ENCODE peak calls at places on chromosomes 1 and 21, in four cellular contexts. One of them, this sample, is unnamed.

GRCh38 chr1:211920141-211920572 is 89.6 kb upstream of the LPGAT1 start:
- DNase-seq in fibroblast of lung: peak; percentile 83
- DNase-seq in lower lobe of right lung: no peak
- DNase-seq in hepatocyte: no peak
- DNase-seq in this sample: peak; percentile 68

GRCh38 chr1:52127181-52128175 is 14.4 kb upstream of the ZFYVE9 start:
- DNase-seq in lower lobe of right lung: no peak
- DNase-seq in fibroblast of lung: peak; percentile 55
- DNase-seq in hepatocyte: peak; percentile 61
- DNase-seq in this sample: peak; percentile 69

GRCh38 chr21:39451332-39452206 is at the start of gene SH3BGR:
- DNase-seq in hepatocyte: no peak
- DNase-seq in lower lobe of right lung: peak; percentile 69
- DNase-seq in fibroblast of lung: peak; percentile 17
- DNase-seq in this sample: peak; percentile 33

GRCh38 chr21:45112371-45112770 is 38.0 kb downstream of the ADARB1 start:
- DNase-seq in fibroblast of lung: peak; percentile 26
- DNase-seq in lower lobe of right lung: no peak
- DNase-seq in hepatocyte: no peak
- DNase-seq in this sample: no peak

GRCh38 chr1:3390291-3390690 is 64.2 kb upstream of the ARHGEF16 start:
- DNase-seq in fibroblast of lung: no peak
- DNase-seq in hepatocyte: no peak
- DNase-seq in lower lobe of right lung: no peak
- DNase-seq in this sample: no peak

GRCh38 chr1:163381487-163382184 is 59.9 kb downstream of the NUF2 start:
- DNase-seq in hepatocyte: peak; percentile 6
- DNase-seq in fibroblast of lung: no peak
- DNase-seq in lower lobe of right lung: no peak
- DNase-seq in this sample: no peak

GRCh38 chr1:90925928-90926869 is 95.6 kb downstream of the ZNF644 start:
- DNase-seq in hepatocyte: peak; percentile 19
- DNase-seq in fibroblast of lung: peak; percentile 91
- DNase-seq in lower lobe of right lung: no peak
- DNase-seq in this sample: peak; percentile 41

GRCh38 chr1:32178380-32179192 is 889 bp upstream of the TXLNA start:
- DNase-seq in hepatocyte: peak; percentile 28
- DNase-seq in fibroblast of lung: no peak
- DNase-seq in lower lobe of right lung: no peak
- DNase-seq in this sample: no peak

GRCh38 chr1:51952638-51953037 is 37.9 kb downstream of the RAB3B start:
- DNase-seq in fibroblast of lung: no peak
- DNase-seq in hepatocyte: no peak
- DNase-seq in lower lobe of right lung: no peak
- DNase-seq in this sample: no peak

GRCh38 chr21:22201142-22201541 is 1202.9 kb downstream of the NCAM2 start:
- DNase-seq in fibroblast of lung: no peak
- DNase-seq in hepatocyte: peak; percentile 57
- DNase-seq in lower lobe of right lung: no peak
- DNase-seq in this sample: no peak

GRCh38 chr1:46983825-46984586 is 39.5 kb upstream of the CYP4X1 start:
- DNase-seq in hepatocyte: no peak
- DNase-seq in fibroblast of lung: no peak
- DNase-seq in lower lobe of right lung: no peak
- DNase-seq in this sample: no peak

GRCh38 chr1:117171900-117172501 is 38.7 kb downstream of the VTCN1 start:
- DNase-seq in hepatocyte: no peak
- DNase-seq in lower lobe of right lung: peak; percentile 57
- DNase-seq in fibroblast of lung: peak; percentile 95
- DNase-seq in this sample: no peak

GRCh38 chr1:66535853-66536252 is 1.9 kb downstream of the SGIP1 start:
- DNase-seq in lower lobe of right lung: no peak
- DNase-seq in hepatocyte: no peak
- DNase-seq in fibroblast of lung: no peak
- DNase-seq in this sample: no peak
- H3K4me3 ChIP-seq in lower lobe of right lung: peak overlapping the region; percentile 50
- H3K4me3 ChIP-seq in hepatocyte: no peak overlapping the region
- H3K4me3 ChIP-seq in fibroblast of lung: peak overlapping the region; percentile 65
- H3K4me3 ChIP-seq in this sample: peak overlapping the region; percentile 74

DNA sequence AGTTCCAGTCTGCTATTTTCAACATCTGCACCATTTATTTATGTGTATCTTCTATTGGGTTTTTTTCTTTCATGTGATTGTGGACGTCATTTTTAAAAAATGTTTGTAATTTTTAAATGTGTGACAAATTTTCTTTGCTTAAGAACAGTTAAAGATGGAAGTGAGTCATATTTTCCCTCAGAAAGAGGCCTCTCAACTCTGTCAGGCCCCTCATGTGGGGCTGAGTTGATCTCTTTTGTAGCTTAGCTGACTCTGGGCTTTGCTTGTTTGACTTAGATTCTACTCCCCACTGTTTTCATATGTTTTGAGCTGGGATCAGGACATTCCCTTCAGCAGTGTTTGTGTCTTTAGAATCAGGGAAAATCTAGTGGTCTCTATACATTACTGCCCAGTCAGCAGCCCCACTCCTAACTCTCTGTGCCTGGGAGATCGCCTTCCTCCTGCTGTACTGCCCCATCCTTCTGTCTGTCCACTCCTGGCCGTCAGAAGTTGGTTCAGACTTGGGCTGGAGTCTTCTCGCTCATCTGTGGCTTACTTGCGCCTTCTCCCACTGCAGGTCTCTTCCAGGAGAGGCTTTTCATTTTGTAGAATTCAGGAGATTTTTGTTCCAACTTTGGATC is 137.4 kb downstream of the DYRK1A start:
- DNase-seq in hepatocyte: peak; percentile 40
- DNase-seq in lower lobe of right lung: no peak
- DNase-seq in fibroblast of lung: peak; percentile 80
- DNase-seq in this sample: peak; percentile 50
- TF ChIP-seq CTCF in hepatocyte: no peak
- TF ChIP-seq CTCF in lower lobe of right lung: no peak
- TF ChIP-seq CTCF in fibroblast of lung: no peak
- TF ChIP-seq CTCF in this sample: no peak

GRCh38 chr1:15154480-15155036 is 1.0 kb downstream of the TMEM51 start:
- DNase-seq in hepatocyte: peak; percentile 66
- DNase-seq in lower lobe of right lung: peak; percentile 55
- DNase-seq in fibroblast of lung: peak; percentile 29
- DNase-seq in this sample: no peak

GRCh38 chr1:15155191-15155590 is 1.6 kb downstream of the TMEM51 start:
- DNase-seq in lower lobe of right lung: no peak
- DNase-seq in fibroblast of lung: no peak
- DNase-seq in hepatocyte: no peak
- DNase-seq in this sample: no peak

GRCh38 chr1:15156807-15157380 is 3.3 kb downstream of the TMEM51 start:
- DNase-seq in lower lobe of right lung: no peak
- DNase-seq in fibroblast of lung: no peak
- DNase-seq in hepatocyte: no peak
- DNase-seq in this sample: no peak

GRCh38 chr1:15157524-15158399 is 4.2 kb downstream of the TMEM51 start:
- DNase-seq in fibroblast of lung: no peak
- DNase-seq in hepatocyte: no peak
- DNase-seq in lower lobe of right lung: no peak
- DNase-seq in this sample: no peak

DNA sequence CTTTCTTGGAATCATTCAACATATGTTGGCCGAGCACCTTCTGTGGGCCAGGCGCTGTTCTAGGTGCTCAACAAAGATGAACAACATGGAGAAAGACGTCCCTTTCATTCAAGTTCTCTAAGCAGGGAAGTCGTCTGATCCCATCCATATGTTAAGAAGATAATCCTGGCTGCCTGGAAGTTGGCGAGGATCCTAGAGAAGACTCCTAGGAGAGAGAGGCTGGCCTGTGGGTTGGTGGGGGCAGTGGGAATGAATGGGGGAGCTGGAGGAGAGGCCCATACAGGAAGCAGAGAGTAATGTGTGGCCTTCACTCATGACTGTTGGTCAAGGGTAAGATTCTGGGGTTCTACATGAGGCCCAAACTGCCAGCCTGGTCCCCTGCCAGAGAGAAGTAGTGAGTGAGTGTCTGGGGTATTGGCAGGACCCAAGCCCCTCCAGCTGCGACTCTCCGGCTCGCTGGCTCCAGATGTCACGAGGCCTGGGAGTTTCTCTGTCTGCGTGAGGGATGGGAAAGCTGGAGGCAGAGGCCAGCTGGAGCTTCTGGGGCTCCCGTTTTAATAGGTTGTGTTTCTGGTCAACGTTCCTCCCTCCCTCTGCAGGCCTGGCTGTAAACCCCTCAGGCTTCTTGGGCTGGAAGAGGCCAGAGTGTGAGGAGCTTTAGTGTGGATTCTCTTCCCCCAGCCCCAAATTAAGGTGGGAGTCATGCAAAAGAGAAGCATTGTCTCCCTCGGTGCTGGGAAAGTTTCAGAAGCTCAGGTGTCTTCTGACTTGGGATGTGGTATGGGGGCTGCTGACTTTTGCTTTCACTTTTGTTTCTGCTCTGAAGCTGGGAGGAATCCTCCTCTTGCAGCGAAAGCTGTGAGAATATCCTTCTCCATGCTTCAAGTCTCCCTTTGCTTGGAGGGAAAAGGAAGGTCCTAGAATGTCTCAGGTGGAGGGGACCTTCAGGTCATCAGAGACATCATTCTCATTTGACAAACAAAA is 2.5 kb downstream of the TMEM51 start:
- DNase-seq in lower lobe of right lung: no peak
- DNase-seq in fibroblast of lung: no peak
- DNase-seq in hepatocyte: no peak
- DNase-seq in this sample: no peak
- H3K4me3 ChIP-seq in lower lobe of right lung: peak overlapping the region; percentile 29
- H3K4me3 ChIP-seq in fibroblast of lung: peak overlapping the region; percentile 41
- H3K4me3 ChIP-seq in hepatocyte: no peak overlapping the region
- H3K4me3 ChIP-seq in this sample: no peak overlapping the region

GRCh38 chr1:113874017-113874879 is 2.7 kb upstream of the PTPN22 start:
- DNase-seq in hepatocyte: peak; percentile 10
- DNase-seq in lower lobe of right lung: no peak
- DNase-seq in fibroblast of lung: peak; percentile 77
- DNase-seq in this sample: peak; percentile 11
- TF ChIP-seq CTCF in hepatocyte: peak; percentile 6
- TF ChIP-seq CTCF in lower lobe of right lung: no peak
- TF ChIP-seq CTCF in fibroblast of lung: no peak
- TF ChIP-seq CTCF in this sample: peak; percentile 32

GRCh38 chr1:8025061-8025670 is 943 bp downstream of the ERRFI1 start:
- DNase-seq in lower lobe of right lung: no peak
- DNase-seq in hepatocyte: no peak
- DNase-seq in fibroblast of lung: peak; percentile 32
- DNase-seq in this sample: peak; percentile 17

GRCh38 chr1:8026153-8026975 is at the start of gene ERRFI1:
- DNase-seq in fibroblast of lung: peak; percentile 94
- DNase-seq in lower lobe of right lung: peak; percentile 96
- DNase-seq in hepatocyte: peak; percentile 98
- DNase-seq in this sample: peak; percentile 95

GRCh38 chr1:8025671-8026144 is 401 bp downstream of the ERRFI1 start:
- DNase-seq in fibroblast of lung: peak; percentile 27
- DNase-seq in hepatocyte: no peak
- DNase-seq in lower lobe of right lung: no peak
- DNase-seq in this sample: no peak

GRCh38 chr1:8027748-8028631 is 1.9 kb upstream of the ERRFI1 start:
- DNase-seq in lower lobe of right lung: no peak
- DNase-seq in fibroblast of lung: peak; percentile 92
- DNase-seq in hepatocyte: no peak
- DNase-seq in this sample: peak; percentile 95

DNA sequence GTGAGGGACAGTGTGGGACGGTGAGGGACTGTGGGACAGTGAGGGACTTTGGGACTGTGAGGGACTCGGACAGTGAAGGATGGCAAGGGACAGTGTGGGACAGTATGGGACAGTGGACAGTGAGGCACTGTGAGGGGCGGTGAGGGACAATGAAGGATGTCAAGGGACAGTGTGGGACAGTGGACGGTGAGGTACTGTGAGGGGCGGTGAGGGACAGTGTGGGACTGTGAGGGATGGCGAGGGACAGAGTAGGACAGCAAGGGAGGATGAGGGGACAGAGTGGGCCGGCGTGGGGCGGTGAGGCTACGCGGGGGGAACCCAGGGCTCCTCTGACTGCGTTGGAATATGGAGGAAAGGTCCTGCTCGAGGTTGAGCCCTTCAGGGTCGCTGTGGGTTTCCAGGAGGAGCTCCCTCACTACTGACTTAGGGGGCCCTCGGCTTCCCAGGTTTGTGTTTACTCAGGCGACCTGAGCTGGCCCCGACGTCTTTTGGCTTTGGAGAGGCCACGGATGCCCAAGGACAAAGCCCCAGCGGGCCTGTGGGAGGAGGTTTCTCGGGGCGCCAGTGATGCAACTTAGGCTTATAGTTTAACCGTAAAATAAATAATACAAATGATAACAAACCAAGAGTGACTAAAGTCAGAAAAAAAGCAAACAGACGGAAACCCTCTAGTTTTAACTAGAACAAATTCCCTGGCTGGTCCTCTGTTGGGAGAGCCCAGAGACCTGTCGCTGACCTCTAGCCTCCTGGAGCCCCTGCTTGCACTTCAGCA is 1.1 kb upstream of the ERRFI1 start:
- DNase-seq in lower lobe of right lung: peak; percentile 77
- DNase-seq in fibroblast of lung: peak; percentile 53
- DNase-seq in hepatocyte: peak; percentile 83
- DNase-seq in this sample: no peak
- H3K4me3 ChIP-seq in lower lobe of right lung: peak overlapping the region; percentile 76
- H3K4me3 ChIP-seq in fibroblast of lung: peak overlapping the region; percentile 65
- H3K4me3 ChIP-seq in hepatocyte: peak overlapping the region; percentile 25
- H3K4me3 ChIP-seq in this sample: peak overlapping the region; percentile 66

DNA sequence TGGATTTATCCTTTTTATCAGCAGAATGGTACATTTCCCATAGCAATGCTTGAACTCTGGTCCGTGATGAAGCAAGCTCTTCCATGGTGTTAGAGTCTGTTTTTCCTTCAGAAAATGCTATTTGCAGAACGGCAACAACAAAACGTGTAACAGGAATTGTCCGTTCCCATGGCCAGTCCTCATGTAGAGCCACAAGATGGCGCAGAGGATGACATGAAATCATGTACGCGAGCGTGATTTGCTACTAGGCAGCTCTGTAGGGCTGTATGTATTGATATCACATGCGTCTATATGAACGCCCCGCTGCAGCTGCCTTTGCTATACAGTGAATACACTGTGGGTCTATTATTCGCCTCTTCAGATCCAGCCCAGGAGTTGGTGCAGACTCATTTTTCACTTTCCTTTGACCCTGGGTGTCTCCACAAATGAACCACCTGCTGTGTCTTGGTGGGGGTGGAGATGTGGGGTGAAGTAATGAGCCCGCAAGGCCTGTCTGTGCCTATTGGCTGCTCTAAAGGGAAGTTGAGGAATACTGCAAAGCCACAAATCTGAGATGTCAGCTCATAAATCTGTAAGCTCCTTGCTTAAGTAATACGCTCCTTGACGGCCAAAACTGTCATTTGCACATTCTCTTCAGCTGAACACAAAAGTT is 361.5 kb downstream of the KIF26B start:
- DNase-seq in fibroblast of lung: peak; percentile 26
- DNase-seq in lower lobe of right lung: no peak
- DNase-seq in hepatocyte: no peak
- DNase-seq in this sample: peak; percentile 26
- TF ChIP-seq CTCF in fibroblast of lung: peak; percentile 74
- TF ChIP-seq CTCF in lower lobe of right lung: peak; percentile 22
- TF ChIP-seq CTCF in hepatocyte: peak; percentile 16
- TF ChIP-seq CTCF in this sample: peak; percentile 43

GRCh38 chr1:225834417-225835329 is 24.7 kb downstream of the EPHX1 start:
- DNase-seq in hepatocyte: peak; percentile 55
- DNase-seq in lower lobe of right lung: no peak
- DNase-seq in fibroblast of lung: peak; percentile 42
- DNase-seq in this sample: peak; percentile 93
- H3K4me3 ChIP-seq in hepatocyte: no peak overlapping the region
- H3K4me3 ChIP-seq in lower lobe of right lung: no peak overlapping the region
- H3K4me3 ChIP-seq in fibroblast of lung: no peak overlapping the region
- H3K4me3 ChIP-seq in this sample: no peak overlapping the region

This sample was measured in AG10803.